ENCODE peak calls at places on chromosomes 5 and 9, in five cellular contexts. E, D, B, G and Z are unnamed samples. For H3K4me1, the result is how much of the 10 kb centered on the place peaks cover.

GRCh38 chr5:34959323-34959722 is 30.0 kb downstream of the DNAJC21 start:
- DNase-seq in E (no peak), D (no peak), B (no peak), G (no peak), Z (peak)

GRCh38 chr9:129487307-129487657 is 133.6 kb downstream of the C9orf50 start:
- DNase-seq in E (no peak), D (no peak), B (no peak), G (no peak), Z (peak)

GRCh38 chr9:72401396-72401795 is 36.4 kb upstream of the ZFAND5 start:
- DNase-seq in E (no peak), D (no peak), B (no peak), G (no peak), Z (no peak)

GRCh38 chr5:78341445-78341844 is 19.0 kb upstream of the SCAMP1 start:
- DNase-seq in E (no peak), D (no peak), B (no peak), G (no peak), Z (no peak)

GRCh38 chr5:62717211-62717927 is 138.8 kb downstream of the LRRC70 start:
- DNase-seq in E (no peak), D (peak), B (no peak), G (no peak), Z (peak)

GRCh38 chr5:167814828-167815227 is 476.6 kb upstream of the WWC1 start:
- DNase-seq in E (no peak), D (peak), B (no peak), G (no peak), Z (peak)

GRCh38 chr5:117204926-117205869 is 630.6 kb upstream of the SEMA6A start:
- DNase-seq in E (no peak), D (peak), B (no peak), G (no peak), Z (no peak)

GRCh38 chr5:16615737-16616535 is 861 bp downstream of the RETREG1 start:
- DNase-seq in E (no peak), D (no peak), B (peak), G (no peak), Z (no peak)

GRCh38 chr9:124399323-124399962 is 15.8 kb downstream of the PSMB7 start:
- DNase-seq in E (no peak), D (peak), B (no peak), G (no peak), Z (no peak)

GRCh38 chr9:136840877-136841645 is 1.2 kb upstream of the AJM1 start:
- DNase-seq in E (no peak), D (peak), B (peak), G (no peak), Z (peak)

GRCh38 chr5:149030392-149030791 is 32.5 kb downstream of the SH3TC2 start:
- DNase-seq in E (no peak), D (no peak), B (no peak), G (no peak), Z (peak)

GRCh38 chr5:108168915-108169314 is 213.0 kb downstream of the FBXL17 start:
- DNase-seq in E (no peak), D (no peak), B (no peak), G (no peak), Z (no peak)

GRCh38 chr9:137017791-137018497 is 10.1 kb downstream of the ABCA2 start:
- DNase-seq in E (no peak), D (no peak), B (no peak), G (no peak), Z (no peak)

GRCh38 chr5:37710965-37711364 is 128.9 kb downstream of the GDNF start:
- DNase-seq in E (no peak), D (no peak), B (no peak), G (no peak), Z (peak)

GRCh38 chr9:89317282-89317681 is 1.0 kb upstream of the SECISBP2 start:
- DNase-seq in E (no peak), D (peak), B (no peak), G (no peak), Z (no peak)

GRCh38 chr9:93587284-93587650 is 10.9 kb downstream of the PHF2 start:
- DNase-seq in E (no peak), D (no peak), B (no peak), G (no peak), Z (no peak)

GRCh38 chr9:93708289-93708986 is 132.1 kb downstream of the PHF2 start:
- DNase-seq in E (no peak), D (no peak), B (no peak), G (no peak), Z (no peak)

GRCh38 chr9:18920685-18921084 is 112.3 kb downstream of the SAXO1 start:
- DNase-seq in E (no peak), D (no peak), B (no peak), G (no peak), Z (peak)

GRCh38 chr9:17760250-17760649 is 181.4 kb downstream of the SH3GL2 start:
- DNase-seq in E (no peak), D (no peak), B (no peak), G (no peak), Z (no peak)

GRCh38 chr9:112751059-112751795 is 667 bp downstream of the SNX30 start:
- DNase-seq in E (no peak), D (peak), B (peak), G (peak), Z (peak)

GRCh38 chr5:139470821-139471300 is at the start of gene SMIM33:
- DNase-seq in E (no peak), D (no peak), B (peak), G (peak), Z (no peak)

GRCh38 chr9:251398-251797 is 36.7 kb downstream of the DOCK8 start:
- DNase-seq in E (no peak), D (no peak), B (no peak), G (no peak), Z (no peak)

GRCh38 chr9:76369583-76369982 is 24.6 kb downstream of the RFK start:
- DNase-seq in E (no peak), D (peak), B (peak), G (no peak), Z (peak)

GRCh38 chr5:143929486-143929885 is 117.5 kb downstream of the HMHB1 start:
- DNase-seq in E (no peak), D (peak), B (no peak), G (no peak), Z (no peak)

GRCh38 chr9:4324513-4324912 is 24.6 kb upstream of the GLIS3 start:
- DNase-seq in E (no peak), D (no peak), B (no peak), G (no peak), Z (peak)

GRCh38 chr5:122156724-122157325 is 27.5 kb downstream of the ZNF474 start:
- DNase-seq in E (no peak), D (peak), B (no peak), G (no peak), Z (peak)

GRCh38 chr9:92686954-92687353 is 17.0 kb upstream of the IPPK start:
- DNase-seq in E (no peak), D (peak), B (no peak), G (no peak), Z (no peak)

GRCh38 chr9:81321551-81321950 is 367.8 kb downstream of the TLE1 start:
- DNase-seq in E (no peak), D (no peak), B (no peak), G (no peak), Z (no peak)

GRCh38 chr9:92679413-92680165 is 9.7 kb upstream of the IPPK start:
- DNase-seq in E (no peak), D (no peak), B (no peak), G (no peak), Z (no peak)

GRCh38 chr9:68942790-68943189 is 71.1 kb downstream of the PRKACG start:
- DNase-seq in E (no peak), D (no peak), B (no peak), G (no peak), Z (no peak)

GRCh38 chr9:98964201-98964600 is 20.5 kb downstream of the COL15A1 start:
- DNase-seq in E (no peak), D (no peak), B (no peak), G (no peak), Z (no peak)
- H3K4me1 ChIP-seq in E (under half), D (under half), B (under half), G (under half), Z (under half)

DNA sequence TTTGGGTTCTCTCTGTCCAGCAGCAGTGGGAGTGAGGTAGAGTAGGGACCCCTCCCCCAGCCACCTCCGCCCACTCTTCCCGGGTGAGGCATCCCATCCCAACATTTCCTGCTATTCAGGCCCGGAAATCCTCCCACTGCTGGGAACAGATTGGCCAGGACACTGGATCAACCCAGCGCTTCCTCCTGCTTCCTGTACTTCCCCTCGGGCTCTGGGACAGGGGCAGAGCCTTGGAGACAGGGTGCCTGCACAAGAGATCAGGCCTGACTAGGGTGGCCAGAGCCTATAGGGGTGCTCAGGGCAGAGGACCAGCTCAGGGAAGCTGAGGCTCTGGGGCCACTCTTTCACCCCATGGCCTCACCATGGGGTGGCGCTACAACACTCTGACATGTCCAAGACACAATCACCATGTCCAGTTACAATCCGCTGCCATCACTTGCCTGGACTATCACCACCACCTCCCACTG is 14.5 kb downstream of the SH2D3C start:
- DNase-seq in E (no peak), D (peak), B (peak), G (no peak), Z (no peak)
- H3K4me1 ChIP-seq in E (under half), D (under half), B (under half), G (half or more), Z (under half)

GRCh38 chr5:154783774-154784460 is 28.7 kb downstream of the LARP1 start:
- DNase-seq in E (no peak), D (peak), B (no peak), G (no peak), Z (no peak)
- H3K4me1 ChIP-seq in E (under half), D (under half), B (under half), G (half or more), Z (half or more)

DNA sequence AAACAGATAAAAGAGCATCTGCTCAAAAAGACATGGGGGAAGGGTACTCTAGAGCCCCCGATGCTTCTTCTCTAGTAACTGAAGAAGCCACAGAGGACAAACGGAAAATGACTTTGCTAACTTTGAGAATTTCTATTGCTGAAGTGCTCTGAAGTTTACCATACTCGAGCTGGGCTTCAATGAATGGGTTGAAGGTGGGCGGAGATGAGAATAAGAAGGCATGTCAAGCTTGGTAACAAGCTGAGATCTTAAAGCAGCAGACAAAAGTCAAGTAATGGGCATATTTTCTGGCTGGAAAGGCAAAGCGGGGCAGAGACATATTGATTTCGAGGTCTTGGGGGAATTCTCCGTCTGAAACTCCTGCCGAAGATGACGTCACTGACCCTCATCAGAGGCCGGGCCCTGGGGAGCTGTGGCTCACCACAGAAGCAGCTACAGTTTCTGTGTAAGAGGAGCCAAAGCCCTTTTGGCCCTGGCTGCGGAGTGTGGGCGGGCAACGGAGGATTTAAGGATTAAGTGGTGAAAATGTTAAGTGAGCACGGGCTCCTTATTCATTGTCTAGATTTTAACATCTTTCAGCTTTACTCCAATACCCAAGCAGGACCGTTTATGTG is 115.8 kb upstream of the SLIT3 start:
- DNase-seq in E (no peak), D (no peak), B (no peak), G (no peak), Z (peak)
- H3K4me1 ChIP-seq in E (under half), D (under half), B (under half), G (under half), Z (under half)

GRCh38 chr5:95859327-95860060 is 37.0 kb upstream of the GLRX start:
- DNase-seq in E (no peak), D (peak), B (no peak), G (no peak), Z (no peak)

GRCh38 chr5:95863383-95863757 is 40.8 kb upstream of the GLRX start:
- DNase-seq in E (no peak), D (no peak), B (no peak), G (no peak), Z (peak)

GRCh38 chr5:95861858-95862561 is 39.5 kb upstream of the GLRX start:
- DNase-seq in E (no peak), D (no peak), B (peak), G (no peak), Z (peak)

GRCh38 chr5:95862636-95863382 is 40.3 kb upstream of the GLRX start:
- DNase-seq in E (no peak), D (no peak), B (no peak), G (no peak), Z (no peak)

DNA sequence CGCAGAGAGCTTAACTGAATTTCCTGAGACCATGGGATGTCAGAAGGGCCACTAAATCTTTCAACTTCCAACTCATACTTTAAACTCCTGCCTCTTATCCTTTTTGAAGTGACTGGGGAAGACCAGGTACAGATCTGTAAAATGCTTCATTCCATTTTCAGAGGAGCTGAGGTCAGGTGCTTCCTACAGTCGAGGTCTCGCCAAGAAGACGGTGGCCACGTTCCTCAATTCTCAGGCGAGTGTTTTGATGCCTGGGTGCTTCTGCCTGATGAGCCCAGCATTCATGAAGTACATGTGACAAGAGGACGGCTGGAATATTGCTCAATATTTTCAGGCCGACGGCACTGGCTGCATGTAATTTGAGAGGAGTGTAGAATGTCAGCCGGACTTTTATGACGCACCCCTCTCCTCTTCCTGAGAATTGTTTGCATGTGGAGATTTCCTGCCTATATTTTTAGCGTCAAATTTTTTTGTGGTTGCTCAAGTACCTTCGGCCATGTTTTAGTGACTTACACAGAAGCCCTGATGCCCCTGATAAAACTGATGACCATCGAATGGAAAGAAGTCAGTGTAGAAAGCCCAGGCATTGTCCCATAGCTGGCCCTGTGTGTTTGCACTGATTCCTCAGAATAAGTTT is 38.8 kb upstream of the GLRX start:
- DNase-seq in E (peak), D (no peak), B (no peak), G (no peak), Z (peak)
- H3K4me1 ChIP-seq in E (half or more), D (under half), B (under half), G (under half), Z (half or more)

DNA sequence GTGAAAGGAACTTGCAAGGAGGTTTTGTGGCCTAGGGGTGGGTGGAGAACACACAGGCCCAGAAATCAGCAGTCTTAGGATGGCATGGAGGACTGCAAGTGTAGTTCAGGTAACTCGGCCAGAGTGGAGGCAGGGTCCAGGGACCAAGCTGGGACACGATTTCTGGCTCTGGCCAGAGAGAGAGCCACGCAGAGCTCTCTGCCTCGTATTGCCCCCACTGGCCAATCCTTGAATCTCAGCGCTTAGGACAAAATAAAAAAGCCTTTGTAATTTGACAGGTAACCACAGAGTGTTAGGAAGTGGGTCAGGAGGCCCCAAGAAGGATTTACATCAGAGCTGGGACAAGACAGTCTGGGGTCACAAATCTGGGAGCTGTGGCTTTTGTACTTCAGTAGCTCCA is 11.7 kb downstream of the MAP3K1 start:
- DNase-seq in E (no peak), D (peak), B (no peak), G (no peak), Z (no peak)
- H3K4me1 ChIP-seq in E (under half), D (under half), B (under half), G (half or more), Z (under half)

GRCh38 chr9:34612788-34613390 is 992 bp upstream of the RPP25L start:
- DNase-seq in E (no peak), D (peak), B (peak), G (peak), Z (peak)
- H3K4me1 ChIP-seq in E (under half), D (under half), B (under half), G (under half), Z (under half)